ENCODE peak calls at places on chromosomes 16 and 17, in ten cellular contexts. R, O, N, I, Z, P, H, D, Q and L are unnamed samples.

GRCh38 chr17:48576479-48577309 is 1.5 kb downstream of the HOXB4 start:
- DNase-seq in P (no peak), R (no peak), H (no peak), Z (no peak), D (no peak), Q (no peak), N (no peak), I (peak), O (no peak), L (no peak)

GRCh38 chr17:36524428-36524876 is 10.2 kb downstream of the MYO19 start:
- DNase-seq in P (no peak), Q (no peak), H (no peak), Z (no peak), R (no peak), I (no peak), O (peak), D (no peak), N (no peak), L (peak)

GRCh38 chr17:14756469-14756868 is 455.6 kb downstream of the HS3ST3B1 start:
- DNase-seq in H (no peak), Q (no peak), P (no peak), R (no peak), O (no peak), N (no peak), Z (no peak), I (no peak), D (no peak), L (peak)

GRCh38 chr17:12365805-12366204 is 299.9 kb upstream of the MYOCD start:
- DNase-seq in P (no peak), O (no peak), Z (no peak), R (no peak), Q (no peak), N (no peak), H (no peak), I (peak), D (no peak), L (no peak)

GRCh38 chr17:74157366-74157765 is 46.1 kb upstream of the RPL38 start:
- DNase-seq in D (no peak), Q (no peak), O (no peak), N (no peak), Z (no peak), P (no peak), I (no peak), H (peak), R (no peak), L (no peak)

GRCh38 chr16:85005278-85006069 is 5.9 kb downstream of the ZDHHC7 start:
- DNase-seq in Q (no peak), D (no peak), Z (no peak), N (no peak), R (no peak), I (peak), P (no peak), O (peak), H (no peak), L (no peak)

GRCh38 chr17:72360386-72360940 is 239.6 kb downstream of the SOX9 start:
- DNase-seq in D (no peak), I (no peak), O (no peak), P (peak), N (no peak), Z (no peak), Q (no peak), R (no peak), H (no peak), L (no peak)

GRCh38 chr17:49218941-49219913 is 8.7 kb downstream of the ABI3 start:
- DNase-seq in D (no peak), O (no peak), Z (peak), P (peak), R (peak), N (peak), Q (peak), H (no peak), I (no peak), L (peak)

GRCh38 chr16:12235110-12235509 is 258.6 kb downstream of the SNX29 start:
- DNase-seq in O (no peak), R (no peak), N (no peak), Q (no peak), Z (peak), D (no peak), I (no peak), P (no peak), H (no peak), L (no peak)

GRCh38 chr17:18225121-18225561 is 294 bp upstream of the LLGL1 start:
- DNase-seq in O (peak), I (peak), Q (peak), R (peak), H (peak), D (peak), N (peak), Z (peak), P (peak), L (peak)

GRCh38 chr16:71995038-71995437 is 5.2 kb downstream of the PKD1L3 start:
- DNase-seq in D (no peak), O (no peak), I (no peak), H (no peak), P (no peak), R (no peak), Q (no peak), N (no peak), Z (no peak), L (no peak)

GRCh38 chr17:65975878-65976277 is 216.1 kb downstream of the CEP112 start:
- DNase-seq in I (no peak), D (no peak), Z (no peak), N (peak), H (no peak), P (no peak), O (no peak), Q (no peak), R (no peak), L (no peak)

GRCh38 chr17:49497147-49498036 is 2.3 kb downstream of the NGFR start:
- DNase-seq in P (peak), H (no peak), O (no peak), N (no peak), Z (peak), R (no peak), Q (no peak), I (no peak), D (peak), L (no peak)

GRCh38 chr16:70713342-70713741 is 27.5 kb upstream of the MTSS2 start:
- DNase-seq in Q (no peak), H (no peak), P (no peak), O (no peak), R (no peak), D (no peak), N (no peak), Z (no peak), I (no peak), L (no peak)